ENCODE peak calls at places on chromosome 16, in eight cellular contexts. E, D, W, A, K, P, R and M are unnamed samples.

GRCh38 chr16:30662449-30662848 is 4.2 kb downstream of the FBRS start:
- DNase-seq in D (no peak), A (no peak), W (no peak), P (no peak), E (no peak), K (no peak), R (no peak), M (no peak)

GRCh38 chr16:67269766-67270165 is 9.6 kb upstream of the PLEKHG4 start:
- DNase-seq in A (no peak), K (peak), P (no peak), R (no peak), E (no peak), W (no peak), D (no peak), M (peak)

GRCh38 chr16:71373073-71373472 is 14.6 kb downstream of the CALB2 start:
- DNase-seq in D (no peak), E (no peak), A (no peak), R (no peak), P (no peak), W (peak), K (peak), M (peak)

GRCh38 chr16:78211200-78211599 is 111.7 kb downstream of the WWOX start:
- DNase-seq in E (no peak), W (no peak), P (no peak), A (no peak), R (no peak), D (no peak), K (no peak), M (no peak)

GRCh38 chr16:48408688-48409087 is 23.5 kb upstream of the SIAH1 start:
- DNase-seq in A (peak), E (no peak), P (no peak), D (no peak), R (peak), K (peak), W (no peak), M (no peak)

GRCh38 chr16:10103700-10104099 is 78.5 kb downstream of the GRIN2A start:
- DNase-seq in W (no peak), P (no peak), A (no peak), D (no peak), K (no peak), R (no peak), E (no peak), M (no peak)

GRCh38 chr16:15674571-15674970 is 24.5 kb downstream of the NDE1 start:
- DNase-seq in E (no peak), P (no peak), R (no peak), A (no peak), D (no peak), W (no peak), K (no peak), M (no peak)

GRCh38 chr16:50428116-50428515 is 59.3 kb upstream of the BRD7 start:
- DNase-seq in K (peak), D (no peak), A (no peak), P (no peak), E (no peak), R (no peak), W (no peak), M (no peak)

GRCh38 chr16:50839920-50840729 is 98.2 kb downstream of the CYLD start:
- DNase-seq in K (no peak), D (no peak), A (no peak), E (no peak), W (no peak), P (no peak), R (no peak), M (no peak)

GRCh38 chr16:84851192-84852127 is 31.7 kb downstream of the CRISPLD2 start:
- DNase-seq in R (no peak), A (peak), E (no peak), P (no peak), K (peak), W (peak), D (no peak), M (peak)

GRCh38 chr16:15553313-15554088 is 89.5 kb downstream of the MARF1 start:
- DNase-seq in P (no peak), D (no peak), A (no peak), R (no peak), K (no peak), W (no peak), E (no peak), M (peak)

GRCh38 chr16:75584108-75584507 is 17.9 kb downstream of the GABARAPL2 start:
- DNase-seq in A (no peak), K (no peak), P (no peak), E (peak), R (no peak), W (no peak), D (no peak), M (no peak)

GRCh38 chr16:14364386-14365199 is 265.5 kb downstream of the PARN start:
- DNase-seq in W (peak), P (no peak), K (peak), A (no peak), R (no peak), E (no peak), D (no peak), M (peak)
- H3K4me3 ChIP-seq in W (no peak), P (no peak), K (no peak), A (no peak), R (no peak), E (no peak), D (no peak), M (no peak)

GRCh38 chr16:2172688-2173335 is 17.2 kb downstream of the TRAF7 start:
- DNase-seq in R (no peak), W (no peak), A (no peak), K (no peak), P (no peak), D (no peak), E (no peak), M (no peak)

GRCh38 chr16:2167081-2167638 is 11.6 kb downstream of the TRAF7 start:
- DNase-seq in P (no peak), D (no peak), E (no peak), K (no peak), R (no peak), W (no peak), A (no peak), M (no peak)

GRCh38 chr16:2171601-2172178 is 16.1 kb downstream of the TRAF7 start:
- DNase-seq in W (no peak), R (no peak), P (no peak), K (no peak), E (no peak), D (no peak), A (no peak), M (no peak)

GRCh38 chr16:2170587-2171435 is 15.2 kb downstream of the TRAF7 start:
- DNase-seq in R (no peak), P (no peak), K (no peak), D (no peak), W (no peak), E (no peak), A (no peak), M (no peak)

DNA sequence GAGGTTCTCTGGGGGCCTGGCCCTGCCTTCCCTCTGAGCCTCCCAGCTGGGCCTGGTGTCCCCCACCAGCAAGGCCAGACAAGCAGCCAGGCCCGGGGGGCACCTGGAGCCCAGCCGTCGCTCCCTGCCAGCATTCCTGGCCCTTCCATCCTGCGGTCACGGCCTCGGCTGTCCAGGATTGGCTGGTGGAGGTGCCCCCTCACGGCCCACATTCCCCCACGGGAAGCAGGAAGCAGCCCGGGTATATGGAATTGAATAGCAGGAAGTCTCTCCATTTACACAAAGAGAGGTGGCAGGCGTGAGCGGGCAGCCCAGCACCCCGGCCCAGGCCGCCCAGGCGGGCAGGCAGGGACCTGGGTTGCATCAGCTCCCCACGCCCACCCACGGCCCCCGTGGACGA is 14.5 kb downstream of the TRAF7 start:
- DNase-seq in A (no peak), E (no peak), R (no peak), W (no peak), K (no peak), D (no peak), P (no peak), M (no peak)
- H3K4me3 ChIP-seq in A (no peak), E (no peak), R (peak), W (no peak), K (no peak), D (peak), P (no peak), M (no peak)

GRCh38 chr16:65123846-65124513 is 2.1 kb upstream of the CDH11 start:
- DNase-seq in D (no peak), P (no peak), A (no peak), K (no peak), E (no peak), W (no peak), R (no peak), M (no peak)
- H3K4me3 ChIP-seq in D (peak), P (no peak), A (no peak), K (peak), E (no peak), W (peak), R (peak), M (peak)

GRCh38 chr16:17155936-17156335 is 314.8 kb downstream of the XYLT1 start:
- DNase-seq in D (no peak), A (no peak), W (no peak), R (no peak), P (no peak), E (no peak), K (no peak), M (no peak)

GRCh38 chr16:17162560-17162959 is 308.2 kb downstream of the XYLT1 start:
- DNase-seq in A (no peak), K (no peak), D (no peak), W (no peak), R (no peak), P (no peak), E (no peak), M (no peak)

GRCh38 chr16:17161034-17161433 is 309.7 kb downstream of the XYLT1 start:
- DNase-seq in A (no peak), E (no peak), W (no peak), D (no peak), R (no peak), K (no peak), P (no peak), M (no peak)

GRCh38 chr16:17159616-17160015 is 311.1 kb downstream of the XYLT1 start:
- DNase-seq in P (no peak), E (no peak), D (no peak), W (no peak), K (no peak), A (no peak), R (no peak), M (no peak)

GRCh38 chr16:17160285-17160854 is 310.4 kb downstream of the XYLT1 start:
- DNase-seq in R (no peak), P (no peak), E (no peak), W (no peak), A (no peak), D (no peak), K (no peak), M (no peak)
- H3K4me3 ChIP-seq in R (no peak), P (no peak), E (no peak), W (no peak), A (no peak), D (no peak), K (no peak), M (no peak)

DNA sequence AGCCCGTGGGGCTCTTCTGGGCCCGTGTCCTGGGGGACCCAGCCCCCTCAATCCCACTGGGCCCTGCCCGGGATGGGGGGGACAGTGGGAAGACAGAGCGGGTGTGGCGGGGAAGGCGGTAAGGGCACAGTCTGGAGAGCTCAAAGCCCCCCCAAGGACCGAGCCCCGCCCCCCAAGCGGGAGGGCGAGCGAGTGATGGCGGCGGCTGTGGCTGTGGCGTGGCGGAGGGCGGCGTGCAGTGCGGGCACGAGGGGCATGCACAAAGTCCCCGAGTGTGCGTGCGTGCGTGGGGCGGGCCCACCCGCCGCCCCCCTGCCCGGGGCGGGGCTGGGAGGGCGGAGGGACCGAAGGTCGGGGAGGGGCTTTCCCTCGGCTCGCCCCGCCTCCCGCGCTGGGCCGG is 3.6 kb upstream of the WDR24 start:
- DNase-seq in P (no peak), R (no peak), D (no peak), W (no peak), E (no peak), K (no peak), A (no peak), M (no peak)
- H3K4me3 ChIP-seq in P (no peak), R (peak), D (peak), W (no peak), E (no peak), K (no peak), A (no peak), M (no peak)